ENCODE peak calls at places on chromosome 19, in eight cellular contexts. T is endothelial cell, F is fibroblast of pulmonary artery, A is colonic mucosa, N is HCEC 1CT, C is C1 segment of cervical spinal cord, X is midbrain, Z is cardiac muscle cell. D is an unnamed sample.

GRCh38 chr19:1850809-1851544 is 2.7 kb upstream of the REXO1 start:
- DNase-seq in A (no peak), X (no peak), F (no peak), C (no peak), N (no peak), T (no peak), Z (no peak), D (no peak)

GRCh38 chr19:54439174-54439851 is 9.7 kb upstream of the LENG8 start:
- DNase-seq in T (peak), A (no peak), F (peak), Z (peak), C (peak), X (peak), N (no peak), D (no peak)

GRCh38 chr19:6639439-6639838 is 30.5 kb downstream of the TNFSF14 start:
- DNase-seq in Z (no peak), C (no peak), X (no peak), A (no peak), N (peak), T (no peak), F (no peak), D (no peak)

GRCh38 chr19:40465025-40465780 is at the start of gene BLVRB:
- DNase-seq in T (no peak), C (no peak), X (peak), F (peak), Z (peak), N (peak), A (no peak), D (peak)

GRCh38 chr19:20051841-20052768 is 12.8 kb upstream of the ZNF682 start:
- DNase-seq in A (peak), F (peak), N (peak), Z (peak), T (peak), X (peak), C (peak), D (peak)

GRCh38 chr19:38033658-38034150 is 126.7 kb downstream of the SIPA1L3 start:
- DNase-seq in X (no peak), N (no peak), T (no peak), A (no peak), C (no peak), Z (no peak), F (peak), D (no peak)

GRCh38 chr19:51461723-51462161 is 3.5 kb upstream of the SIGLEC8 start:
- DNase-seq in N (no peak), Z (no peak), X (peak), F (no peak), C (peak), A (no peak), T (no peak), D (peak)

GRCh38 chr19:1465191-1466016 is 13.6 kb downstream of the C19orf25 start:
- DNase-seq in C (no peak), T (no peak), F (no peak), N (peak), X (no peak), A (peak), Z (no peak), D (no peak)

GRCh38 chr19:42524250-42524649 is 4.0 kb downstream of the CEACAM1 start:
- DNase-seq in C (no peak), T (no peak), F (no peak), X (no peak), A (no peak), N (no peak), Z (no peak), D (no peak)

GRCh38 chr19:18594824-18595373 is 6.3 kb downstream of the REX1BD start:
- DNase-seq in Z (no peak), X (no peak), A (no peak), N (no peak), C (no peak), F (no peak), T (no peak), D (no peak)

GRCh38 chr19:18637644-18638630 is 1.1 kb downstream of the KLHL26 start:
- DNase-seq in A (peak), T (no peak), N (no peak), X (no peak), C (no peak), Z (no peak), F (no peak), D (no peak)

GRCh38 chr19:49502866-49503581 is 6.8 kb downstream of the RPS11 start:
- DNase-seq in N (peak), A (no peak), C (no peak), Z (peak), T (peak), F (peak), X (peak), D (no peak)

GRCh38 chr19:33997690-33998089 is 174.6 kb upstream of the LSM14A start:
- DNase-seq in T (no peak), Z (no peak), A (no peak), F (no peak), N (no peak), X (no peak), C (no peak), D (no peak)

GRCh38 chr19:5563941-5564612 is 3.7 kb downstream of the TINCR start:
- DNase-seq in Z (no peak), N (no peak), X (no peak), T (no peak), A (no peak), C (no peak), F (peak), D (no peak)

GRCh38 chr19:20503536-20503935 is 62.0 kb downstream of the ZNF737 start:
- DNase-seq in C (no peak), A (no peak), T (no peak), Z (peak), F (peak), N (no peak), X (no peak), D (no peak)

GRCh38 chr19:6668696-6669095 is 1.3 kb downstream of the TNFSF14 start:
- DNase-seq in Z (no peak), X (no peak), A (no peak), C (no peak), T (no peak), F (no peak), N (no peak), D (no peak)

GRCh38 chr19:29380581-29380980 is 145.2 kb upstream of the VSTM2B start:
- DNase-seq in A (peak), N (no peak), Z (no peak), C (no peak), F (no peak), X (no peak), T (no peak), D (no peak)

GRCh38 chr19:33524024-33524664 is 2.6 kb upstream of the PEPD start:
- DNase-seq in A (no peak), X (no peak), Z (peak), F (no peak), N (no peak), C (no peak), T (no peak), D (no peak)

GRCh38 chr19:12937243-12938053 is 961 bp upstream of the CALR start:
- DNase-seq in F (no peak), A (peak), C (peak), X (no peak), N (peak), Z (no peak), T (peak), D (no peak)

GRCh38 chr19:16060294-16060693 is 16.0 kb upstream of the TPM4 start:
- DNase-seq in F (no peak), X (no peak), C (no peak), T (no peak), A (no peak), Z (no peak), N (no peak), D (no peak)

GRCh38 chr19:10124429-10124828 is 4.7 kb upstream of the EIF3G start:
- DNase-seq in Z (no peak), T (no peak), A (no peak), X (no peak), N (no peak), F (no peak), C (no peak), D (no peak)

GRCh38 chr19:58440556-58440955 is 603 bp upstream of the ZNF132 start:
- DNase-seq in Z (no peak), C (peak), N (no peak), X (no peak), A (no peak), T (no peak), F (no peak), D (no peak)